ENCODE peak calls at places on chromosome X, in eight cellular contexts. Z is spleen, V is uterus, O is IMR-90, R is suprapubic skin, Q is ovary, X is K562, A is A549. L is an unnamed sample.

GRCh38 chrX:437636-438390 is 51.1 kb upstream of the PPP2R3B start:
- DNase-seq in X (no peak), A (no peak), R (no peak), Z (peak; percentile 62), Q (no peak), O (no peak), V (no peak), L (no peak)

GRCh38 chrX:129997081-129997480 is 14.6 kb downstream of the BCORL1 start:
- DNase-seq in A (no peak), Q (no peak), X (no peak), Z (no peak), O (no peak), R (no peak), V (no peak), L (no peak)

GRCh38 chrX:70169281-70169680 is 8.0 kb upstream of the DGAT2L6 start:
- DNase-seq in A (no peak), Z (no peak), R (no peak), V (no peak), O (no peak), Q (no peak), X (no peak), L (no peak)

GRCh38 chrX:9690046-9690445 is 75.6 kb downstream of the GPR143 start:
- DNase-seq in Z (no peak), Q (no peak), A (no peak), R (no peak), O (no peak), X (no peak), V (no peak), L (no peak)

GRCh38 chrX:19866626-19867410 is 20.6 kb downstream of the SH3KBP1 start:
- DNase-seq in A (no peak), Q (no peak), R (no peak), X (no peak), Z (no peak), O (no peak), V (no peak), L (no peak)

GRCh38 chrX:149453911-149454820 is 50.9 kb downstream of the IDS start:
- DNase-seq in X (no peak), V (no peak), Z (no peak), R (no peak), O (no peak), A (no peak), Q (no peak), L (no peak)

GRCh38 chrX:69066966-69067525 is 98.2 kb downstream of the PJA1 start:
- DNase-seq in V (peak; percentile 1), Z (peak; percentile 41), A (no peak), R (peak; percentile 30), X (no peak), Q (no peak), O (peak; percentile 54), L (no peak)

GRCh38 chrX:54721424-54721823 is 76.6 kb downstream of the ITIH6 start:
- DNase-seq in V (no peak), O (no peak), A (peak; percentile 51), R (no peak), Z (no peak), Q (no peak), X (no peak), L (no peak)

GRCh38 chrX:120561634-120562568 is 1.1 kb upstream of the CUL4B start:
- DNase-seq in R (no peak), X (no peak), O (no peak), A (no peak), Q (no peak), Z (no peak), V (no peak), L (peak; percentile 26)

GRCh38 chrX:140733766-140734342 is 24.3 kb downstream of the LINC00632 start:
- DNase-seq in X (peak; percentile 22), Z (no peak), R (no peak), O (peak; percentile 57), A (peak; percentile 56), Q (no peak), V (no peak), L (peak; percentile 2)

GRCh38 chrX:43493751-43494150 is 162.3 kb upstream of the MAOA start:
- DNase-seq in Z (no peak), V (no peak), A (no peak), O (no peak), R (no peak), X (no peak), Q (no peak), L (no peak)

GRCh38 chrX:105307762-105308161 is 87.3 kb upstream of the TEX13A start:
- DNase-seq in A (no peak), X (no peak), Z (no peak), Q (no peak), R (no peak), O (peak; percentile 29), V (no peak), L (no peak)

GRCh38 chrX:71252221-71252620 is 1.7 kb downstream of the ZMYM3 start:
- DNase-seq in Q (no peak), A (no peak), R (no peak), O (no peak), Z (no peak), X (no peak), V (no peak), L (peak; percentile 12)

GRCh38 chrX:71253253-71254091 is 468 bp downstream of the ZMYM3 start:
- DNase-seq in O (peak; percentile 13), A (peak; percentile 29), Z (peak; percentile 81), V (peak; percentile 53), R (peak; percentile 75), X (peak; percentile 71), Q (peak; percentile 77), L (peak; percentile 67)

GRCh38 chrX:71256051-71256450 is 2.1 kb upstream of the ZMYM3 start:
- DNase-seq in O (peak; percentile 28), R (no peak), V (no peak), Z (no peak), A (no peak), Q (no peak), X (no peak), L (no peak)

GRCh38 chrX:71251456-71251973 is 2.4 kb downstream of the ZMYM3 start:
- DNase-seq in Z (no peak), R (no peak), X (no peak), A (no peak), O (no peak), Q (no peak), V (no peak), L (no peak)

DNA sequence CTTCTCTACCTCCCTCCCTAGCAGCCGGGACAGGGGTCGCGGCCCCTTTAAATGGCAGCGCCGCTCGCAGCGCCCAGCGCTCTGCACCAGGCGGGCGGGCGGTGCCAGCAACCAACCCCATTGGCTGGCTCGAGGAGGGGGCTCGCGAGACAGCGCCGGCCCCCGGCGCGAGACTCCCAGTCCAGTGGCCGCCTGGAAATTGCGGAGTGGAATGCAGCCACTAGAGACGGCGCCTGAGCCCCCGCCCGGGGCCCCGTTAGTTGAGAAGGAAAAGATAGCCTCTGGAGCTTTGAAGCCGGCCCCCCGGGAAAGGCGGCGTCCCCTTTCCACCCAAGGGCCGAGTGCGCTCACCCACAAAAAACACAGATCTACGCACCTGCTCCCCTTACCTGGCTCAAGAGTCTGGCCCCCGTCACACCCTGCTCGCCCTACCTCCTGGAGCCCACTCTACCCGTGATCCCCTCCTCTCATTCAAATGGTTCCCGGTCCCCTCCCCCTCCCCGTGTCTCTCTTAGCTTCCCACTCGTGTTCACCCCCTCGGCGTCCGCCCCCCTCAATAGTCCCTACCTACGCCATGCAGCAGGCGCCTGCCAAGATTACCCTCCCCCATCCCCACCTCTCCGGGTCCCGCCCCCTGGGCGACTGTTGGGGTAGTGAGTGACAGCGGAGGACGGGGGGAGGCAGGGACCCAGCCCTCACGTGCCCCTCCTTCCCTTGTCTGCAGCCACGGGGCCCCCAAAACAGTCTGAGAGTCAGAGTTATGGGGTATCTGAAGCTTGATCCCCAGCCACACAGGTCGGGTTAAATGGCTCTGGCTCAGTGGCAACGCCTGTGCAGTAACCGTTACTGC is at the start of gene ZMYM3:
- DNase-seq in A (peak; percentile 85), V (peak; percentile 85), Q (peak; percentile 86), X (peak; percentile 92), Z (peak; percentile 94), O (peak; percentile 76), R (peak; percentile 90), L (peak; percentile 88)
- TF ChIP-seq POLR2A in A (no peak), V (peak; percentile 48), Q (no peak), X (peak; percentile 25), Z (peak; percentile 27), O (no peak), R (no peak), L (peak; percentile 31)

DNA sequence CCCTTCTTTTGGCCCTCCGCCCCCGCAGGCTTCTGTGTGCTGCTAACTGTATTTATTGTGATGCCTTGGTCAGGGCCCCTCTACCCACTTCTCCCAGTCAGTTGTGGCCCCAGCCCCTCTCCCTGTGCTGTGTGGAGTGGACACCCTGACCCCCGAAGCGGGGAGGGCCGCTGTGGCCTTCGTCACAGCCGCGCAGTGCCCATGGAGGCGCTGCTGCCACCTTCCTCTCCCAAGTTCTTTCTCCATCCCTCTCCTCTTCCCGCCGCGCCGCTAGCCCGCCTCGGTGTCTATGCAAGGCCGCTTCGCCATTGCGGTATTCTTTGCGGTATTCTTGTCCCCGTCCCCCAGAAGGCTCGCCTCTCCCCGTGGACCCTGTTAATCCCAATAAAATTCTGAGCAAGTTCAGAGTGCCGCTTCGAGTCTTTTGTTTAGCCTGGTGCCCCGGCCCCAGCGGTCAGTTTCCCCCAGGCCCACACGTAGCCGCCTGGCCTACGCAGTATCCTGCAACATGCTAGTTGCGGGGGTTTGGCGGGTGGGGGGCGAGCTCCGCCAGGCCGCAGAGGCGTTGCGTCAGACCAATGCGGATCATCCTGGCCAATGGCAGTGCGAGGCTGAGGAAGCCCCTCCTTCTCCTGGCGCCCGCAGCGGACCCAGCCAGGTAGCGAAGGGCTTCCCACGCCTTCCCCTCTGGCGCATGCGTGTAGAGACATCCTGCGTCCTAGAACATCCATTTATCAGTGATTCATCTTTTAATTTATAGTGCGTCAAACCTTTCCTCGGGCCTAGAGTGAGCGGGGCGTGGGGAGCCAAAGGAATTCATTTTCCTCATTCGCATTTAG is 5.6 kb upstream of the KANTR start:
- DNase-seq in R (peak; percentile 88), V (peak; percentile 90), X (no peak), Q (peak; percentile 89), A (peak; percentile 66), Z (peak; percentile 89), O (peak; percentile 78), L (no peak)
- TF ChIP-seq POLR2A in R (no peak), V (peak; percentile 47), X (no peak), Q (peak; percentile 57), A (no peak), Z (peak; percentile 27), O (peak; percentile 29), L (no peak)

GRCh38 chrX:24149346-24150050 is at the start of gene ZFX:
- DNase-seq in Z (peak; percentile 96), Q (peak; percentile 82), R (peak; percentile 85), O (peak; percentile 63), A (peak; percentile 74), V (peak; percentile 74), X (peak; percentile 46), L (peak; percentile 84)
- TF ChIP-seq POLR2A in Z (no peak), Q (no peak), R (peak; percentile 57), O (peak; percentile 32), A (peak; percentile 17), V (no peak), X (peak; percentile 63), L (peak; percentile 33)

DNA sequence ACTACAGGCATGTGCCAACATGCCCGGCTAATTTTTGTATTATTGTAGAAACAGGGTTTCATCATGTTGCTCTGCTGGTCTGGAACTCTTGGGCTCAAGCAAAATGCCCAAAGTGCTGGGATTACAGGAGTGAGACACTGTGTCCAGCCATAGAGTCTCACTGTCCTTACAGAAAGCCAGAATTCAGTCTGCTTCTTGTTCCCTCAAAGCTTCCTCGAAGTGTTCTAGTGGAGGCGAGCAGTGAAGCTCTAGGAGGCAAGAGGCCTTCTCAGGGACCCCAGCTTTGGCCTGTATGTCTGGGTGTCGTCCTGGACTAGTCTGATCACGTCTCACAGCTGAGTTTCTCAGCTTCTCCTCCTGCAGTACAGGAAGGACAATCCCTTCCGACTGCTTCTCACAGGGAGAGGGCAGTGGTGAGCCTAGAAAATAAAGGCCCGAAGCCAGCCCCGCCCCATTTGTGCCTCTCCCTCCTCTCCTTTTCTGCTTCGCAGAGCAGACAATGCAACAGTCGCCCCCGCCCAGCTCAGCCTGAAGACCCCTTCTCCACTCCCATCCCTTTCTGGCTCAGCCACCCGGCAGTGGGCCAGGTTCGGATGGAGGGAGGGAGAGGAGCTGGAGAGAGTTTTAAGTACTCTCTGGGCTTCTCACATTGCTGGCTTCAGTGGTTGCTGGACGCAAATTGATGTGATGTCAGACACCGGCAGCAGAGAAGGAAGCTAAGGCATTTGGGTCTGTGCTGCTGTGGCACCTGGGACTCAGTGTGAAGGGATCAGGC is 11.1 kb upstream of the FAM3A start:
- DNase-seq in V (peak; percentile 82), A (peak; percentile 89), X (peak; percentile 72), Q (peak; percentile 82), R (peak; percentile 87), Z (peak; percentile 89), O (peak; percentile 67), L (peak; percentile 82)
- TF ChIP-seq POLR2A in V (no peak), A (peak; percentile 32), X (peak; percentile 39), Q (no peak), R (no peak), Z (no peak), O (no peak), L (peak; percentile 44)